ENCODE peak calls at places on chromosome 18, in five cellular contexts. S, O, H, E and M are unnamed samples.

GRCh38 chr18:366466-367053 is 98.7 kb upstream of the THOC1 start:
- DNase-seq in S (no peak), O (no peak), H (no peak), E (no peak), M (no peak)

GRCh38 chr18:12113999-12114646 is 20.5 kb downstream of the ANKRD62 start:
- DNase-seq in S (no peak), O (no peak), H (no peak), E (no peak), M (no peak)

GRCh38 chr18:7760967-7761946 is 194.1 kb downstream of the PTPRM start:
- DNase-seq in S (peak; percentile 79), O (no peak), H (peak; percentile 85), E (no peak), M (no peak)

GRCh38 chr18:36580266-36580665 is 248.5 kb downstream of the TPGS2 start:
- DNase-seq in S (peak; percentile 56), O (no peak), H (peak; percentile 60), E (peak; percentile 76), M (no peak)

GRCh38 chr18:39751161-39751560 is 2185.6 kb upstream of the CELF4 start:
- DNase-seq in S (peak; percentile 58), O (no peak), H (peak; percentile 17), E (no peak), M (no peak)

GRCh38 chr18:10526211-10526949 is 553 bp downstream of the NAPG start:
- DNase-seq in S (peak; percentile 56), O (no peak), H (peak; percentile 51), E (peak; percentile 51), M (peak; percentile 78)

GRCh38 chr18:28112056-28112470 is 64.9 kb downstream of the CDH2 start:
- DNase-seq in S (peak; percentile 73), O (no peak), H (peak; percentile 75), E (peak; percentile 62), M (no peak)

GRCh38 chr18:67515987-67516431 is 511 bp downstream of the DSEL start:
- DNase-seq in S (peak; percentile 90), O (no peak), H (peak; percentile 90), E (peak; percentile 83), M (peak; percentile 64)

GRCh38 chr18:37322497-37323035 is 243.0 kb downstream of the CELF4 start:
- DNase-seq in S (peak; percentile 47), O (peak; percentile 26), H (peak; percentile 27), E (peak; percentile 13), M (peak; percentile 42)

GRCh38 chr18:25233582-25234362 is 118.2 kb downstream of the ZNF521 start:
- DNase-seq in S (peak; percentile 69), O (no peak), H (peak; percentile 50), E (peak; percentile 84), M (no peak)

GRCh38 chr18:13159579-13159978 is 59.0 kb upstream of the LDLRAD4 start:
- DNase-seq in S (peak; percentile 81), O (peak; percentile 44), H (peak; percentile 84), E (peak; percentile 69), M (peak; percentile 74)

GRCh38 chr18:2898131-2898640 is 51.4 kb downstream of the EMILIN2 start:
- DNase-seq in S (no peak), O (no peak), H (peak; percentile 57), E (peak; percentile 36), M (no peak)

GRCh38 chr18:48019557-48019956 is 89.1 kb upstream of the SMAD2 start:
- DNase-seq in S (no peak), O (no peak), H (no peak), E (no peak), M (no peak)

GRCh38 chr18:51193621-51194287 is 3.7 kb downstream of the MEX3C start:
- DNase-seq in S (peak; percentile 31), O (no peak), H (peak; percentile 64), E (peak; percentile 52), M (no peak)

GRCh38 chr18:24567199-24567598 is 106.8 kb downstream of the HRH4 start:
- DNase-seq in S (peak; percentile 5), O (no peak), H (peak; percentile 23), E (peak; percentile 7), M (no peak)

GRCh38 chr18:31609886-31610646 is 18.4 kb downstream of the TTR start:
- DNase-seq in S (no peak), O (no peak), H (no peak), E (no peak), M (no peak)

GRCh38 chr18:23998811-23999210 is 15.7 kb upstream of the TTC39C start:
- DNase-seq in S (no peak), O (peak; percentile 23), H (no peak), E (no peak), M (no peak)

GRCh38 chr18:1488957-1489356 is 584.3 kb downstream of the ADCYAP1 start:
- DNase-seq in S (no peak), O (no peak), H (no peak), E (no peak), M (no peak)

GRCh38 chr18:10455726-10456453 is 1.5 kb downstream of the APCDD1 start:
- DNase-seq in S (no peak), O (no peak), H (no peak), E (no peak), M (no peak)

GRCh38 chr18:36519358-36519757 is 221.8 kb downstream of the FHOD3 start:
- DNase-seq in S (no peak), O (no peak), H (peak; percentile 36), E (peak; percentile 67), M (peak; percentile 59)

GRCh38 chr18:4208408-4208807 is 246.7 kb downstream of the DLGAP1 start:
- DNase-seq in S (no peak), O (no peak), H (peak; percentile 0), E (no peak), M (no peak)

GRCh38 chr18:12569791-12570190 is 88.1 kb downstream of the SPIRE1 start:
- DNase-seq in S (no peak), O (no peak), H (no peak), E (no peak), M (no peak)

GRCh38 chr18:57057890-57058289 is 89.0 kb upstream of the BOD1L2 start:
- DNase-seq in S (no peak), O (no peak), H (no peak), E (no peak), M (peak; percentile 66)

GRCh38 chr18:73235921-73236320 is 368.1 kb upstream of the NETO1 start:
- DNase-seq in S (no peak), O (no peak), H (no peak), E (peak; percentile 11), M (no peak)

GRCh38 chr18:48003426-48004349 is 73.2 kb upstream of the SMAD2 start:
- DNase-seq in S (peak; percentile 67), O (peak; percentile 72), H (peak; percentile 66), E (peak; percentile 18), M (no peak)

GRCh38 chr18:31101148-31102019 is 837 bp downstream of the DSC2 start:
- DNase-seq in S (peak; percentile 39), O (no peak), H (no peak), E (no peak), M (no peak)

GRCh38 chr18:8705941-8706544 is 687 bp downstream of the MTCL1 start:
- DNase-seq in S (no peak), O (no peak), H (no peak), E (no peak), M (no peak)

GRCh38 chr18:43012951-43013350 is 102.5 kb downstream of the RIT2 start:
- DNase-seq in S (peak; percentile 29), O (no peak), H (peak; percentile 80), E (no peak), M (no peak)

GRCh38 chr18:5979971-5980457 is 84.7 kb upstream of the TMEM200C start:
- DNase-seq in S (no peak), O (no peak), H (no peak), E (no peak), M (peak; percentile 85)

GRCh38 chr18:49022311-49023280 is 71.8 kb upstream of the SMAD7 start:
- DNase-seq in S (no peak), O (no peak), H (no peak), E (no peak), M (no peak)

GRCh38 chr18:45566025-45566740 is 49.1 kb upstream of the SLC14A2 start:
- DNase-seq in S (peak; percentile 73), O (no peak), H (peak; percentile 45), E (peak; percentile 99), M (no peak)

GRCh38 chr18:63648241-63648640 is 4.2 kb upstream of the SERPINB4 start:
- DNase-seq in S (peak; percentile 8), O (no peak), H (peak; percentile 31), E (peak; percentile 16), M (no peak)

GRCh38 chr18:76824136-76824676 is 1.8 kb downstream of the ZNF236 start:
- DNase-seq in S (no peak), O (no peak), H (no peak), E (no peak), M (no peak)
- H3K4me3 ChIP-seq in S (peak overlapping the region; percentile 74), O (no peak overlapping the region), H (no peak overlapping the region), E (peak overlapping the region; percentile 84), M (peak overlapping the region; percentile 91)

DNA sequence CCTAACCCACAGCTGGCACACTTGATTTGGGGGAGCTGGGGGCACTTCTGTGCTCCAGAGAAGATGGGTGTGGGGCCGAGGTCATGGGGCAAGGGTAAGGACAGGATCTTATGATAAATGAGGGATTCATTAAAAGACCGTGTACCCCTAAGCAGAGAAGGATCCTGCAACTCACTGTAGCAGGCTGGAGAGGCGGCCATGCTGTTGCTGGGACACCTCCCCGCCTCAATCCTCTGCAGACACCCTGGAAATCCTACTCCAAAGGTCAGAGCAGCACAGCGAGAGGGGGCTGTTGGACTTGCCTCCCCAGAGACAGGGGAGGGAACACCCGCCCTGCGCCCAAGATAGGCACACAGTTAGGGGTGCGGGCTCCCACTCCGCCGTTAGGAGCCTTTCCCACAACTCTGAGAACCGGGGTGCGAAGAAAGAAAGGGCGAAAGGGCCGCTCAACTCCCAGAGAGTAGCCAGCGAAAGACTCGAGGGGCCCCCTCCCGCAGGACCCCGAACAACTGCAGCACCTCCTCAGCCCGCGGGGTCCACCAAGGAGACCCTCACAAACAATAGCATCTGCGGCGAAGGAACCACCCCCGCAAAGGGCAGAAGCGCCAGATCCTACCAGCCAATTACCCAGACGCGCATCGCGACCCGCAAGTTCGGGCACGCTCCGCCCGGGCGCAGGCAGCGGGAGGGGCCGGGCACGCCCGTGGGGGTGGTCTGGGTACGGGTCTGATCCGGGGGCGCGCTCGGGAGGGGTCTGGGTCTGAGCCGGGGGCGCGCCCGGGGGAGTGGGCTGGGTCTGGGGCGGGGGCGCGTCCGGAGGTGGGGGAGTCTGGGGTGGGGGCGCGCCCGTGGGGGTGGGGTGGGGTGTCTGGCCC is 1.3 kb downstream of the PARD6G start:
- DNase-seq in S (no peak), O (no peak), H (no peak), E (no peak), M (no peak)
- H3K4me3 ChIP-seq in S (peak overlapping the region; percentile 64), O (peak overlapping the region; percentile 69), H (peak overlapping the region; percentile 62), E (peak overlapping the region; percentile 64), M (no peak overlapping the region)

GRCh38 chr18:65057439-65058083 is 693.3 kb upstream of the CDH7 start:
- DNase-seq in S (no peak), O (no peak), H (no peak), E (no peak), M (no peak)
- H3K4me3 ChIP-seq in S (no peak overlapping the region), O (no peak overlapping the region), H (no peak overlapping the region), E (no peak overlapping the region), M (no peak overlapping the region)

GRCh38 chr18:54787616-54788015 is 40.7 kb upstream of the RAB27B start:
- DNase-seq in S (no peak), O (no peak), H (peak; percentile 36), E (peak; percentile 88), M (no peak)

GRCh38 chr18:54783100-54783499 is 45.2 kb upstream of the RAB27B start:
- DNase-seq in S (no peak), O (no peak), H (no peak), E (no peak), M (no peak)

GRCh38 chr18:54790109-54790508 is 38.2 kb upstream of the RAB27B start:
- DNase-seq in S (no peak), O (no peak), H (no peak), E (no peak), M (no peak)

GRCh38 chr18:54786211-54786610 is 42.1 kb upstream of the RAB27B start:
- DNase-seq in S (no peak), O (no peak), H (no peak), E (no peak), M (no peak)

GRCh38 chr18:54787098-54787497 is 41.2 kb upstream of the RAB27B start:
- DNase-seq in S (no peak), O (no peak), H (peak; percentile 35), E (no peak), M (no peak)
- H3K4me3 ChIP-seq in S (no peak overlapping the region), O (no peak overlapping the region), H (no peak overlapping the region), E (no peak overlapping the region), M (no peak overlapping the region)